ENCODE peak calls at places on chromosomes 11 and 22, in nine cellular contexts. One of them, this sample, is unnamed.
A peak's percentile ranks its signal among the peaks of the same experiment; 100 is the strongest.

GRCh38 chr11:134445601-134446325 is 33.7 kb upstream of the B3GAT1 start:
- DNase-seq in left ventricle myocardium inferior: no peak
- DNase-seq in heart left ventricle: no peak
- DNase-seq in IMR-90: no peak
- DNase-seq in right atrium auricular region: no peak
- DNase-seq in HCT116: no peak
- DNase-seq in colonic mucosa: no peak
- DNase-seq in tibial nerve: no peak
- DNase-seq in fibroblast of lung: no peak
- DNase-seq in this sample: no peak

GRCh38 chr11:90220391-90220790 is 2.5 kb downstream of the CHORDC1 start:
- DNase-seq in left ventricle myocardium inferior: no peak
- DNase-seq in heart left ventricle: no peak
- DNase-seq in IMR-90: peak; percentile 72
- DNase-seq in right atrium auricular region: no peak
- DNase-seq in HCT116: no peak
- DNase-seq in colonic mucosa: no peak
- DNase-seq in tibial nerve: no peak
- DNase-seq in fibroblast of lung: peak; percentile 75
- DNase-seq in this sample: peak; percentile 61

GRCh38 chr11:64044730-64045386 is 9.1 kb downstream of the FLRT1 start:
- DNase-seq in left ventricle myocardium inferior: no peak
- DNase-seq in heart left ventricle: no peak
- DNase-seq in IMR-90: no peak
- DNase-seq in right atrium auricular region: no peak
- DNase-seq in HCT116: no peak
- DNase-seq in colonic mucosa: no peak
- DNase-seq in tibial nerve: no peak
- DNase-seq in fibroblast of lung: no peak
- DNase-seq in this sample: no peak

GRCh38 chr22:17095538-17095937 is 10.7 kb downstream of the IL17RA start:
- DNase-seq in left ventricle myocardium inferior: no peak
- DNase-seq in heart left ventricle: no peak
- DNase-seq in IMR-90: no peak
- DNase-seq in right atrium auricular region: no peak
- DNase-seq in HCT116: no peak
- DNase-seq in colonic mucosa: no peak
- DNase-seq in tibial nerve: no peak
- DNase-seq in fibroblast of lung: no peak
- DNase-seq in this sample: no peak

GRCh38 chr22:29871684-29872083 is 11.3 kb upstream of the MTMR3 start:
- DNase-seq in left ventricle myocardium inferior: no peak
- DNase-seq in heart left ventricle: no peak
- DNase-seq in IMR-90: no peak
- DNase-seq in right atrium auricular region: no peak
- DNase-seq in HCT116: no peak
- DNase-seq in colonic mucosa: no peak
- DNase-seq in tibial nerve: no peak
- DNase-seq in fibroblast of lung: no peak
- DNase-seq in this sample: no peak

GRCh38 chr11:76119779-76120178 is 86.5 kb downstream of the WNT11 start:
- DNase-seq in left ventricle myocardium inferior: no peak
- DNase-seq in heart left ventricle: no peak
- DNase-seq in IMR-90: no peak
- DNase-seq in right atrium auricular region: no peak
- DNase-seq in HCT116: no peak
- DNase-seq in colonic mucosa: peak; percentile 37
- DNase-seq in tibial nerve: no peak
- DNase-seq in fibroblast of lung: no peak
- DNase-seq in this sample: no peak

GRCh38 chr22:30408388-30409101 is 11.7 kb downstream of the SEC14L2 start:
- DNase-seq in left ventricle myocardium inferior: no peak
- DNase-seq in heart left ventricle: no peak
- DNase-seq in IMR-90: peak; percentile 65
- DNase-seq in right atrium auricular region: no peak
- DNase-seq in HCT116: no peak
- DNase-seq in colonic mucosa: no peak
- DNase-seq in tibial nerve: no peak
- DNase-seq in fibroblast of lung: peak; percentile 26
- DNase-seq in this sample: no peak

GRCh38 chr11:48018561-48019229 is 38.3 kb downstream of the PTPRJ start:
- DNase-seq in left ventricle myocardium inferior: no peak
- DNase-seq in heart left ventricle: no peak
- DNase-seq in IMR-90: no peak
- DNase-seq in right atrium auricular region: no peak
- DNase-seq in HCT116: no peak
- DNase-seq in colonic mucosa: no peak
- DNase-seq in tibial nerve: no peak
- DNase-seq in fibroblast of lung: no peak
- DNase-seq in this sample: no peak

GRCh38 chr22:19716041-19716828 is 1.9 kb downstream of the SEPTIN5 start:
- DNase-seq in left ventricle myocardium inferior: peak; percentile 6
- DNase-seq in heart left ventricle: no peak
- DNase-seq in IMR-90: no peak
- DNase-seq in right atrium auricular region: no peak
- DNase-seq in HCT116: no peak
- DNase-seq in colonic mucosa: no peak
- DNase-seq in tibial nerve: no peak
- DNase-seq in fibroblast of lung: no peak
- DNase-seq in this sample: no peak

GRCh38 chr22:37362618-37363017 is 64.7 kb downstream of the ELFN2 start:
- DNase-seq in left ventricle myocardium inferior: no peak
- DNase-seq in heart left ventricle: no peak
- DNase-seq in IMR-90: peak; percentile 28
- DNase-seq in right atrium auricular region: no peak
- DNase-seq in HCT116: no peak
- DNase-seq in colonic mucosa: no peak
- DNase-seq in tibial nerve: no peak
- DNase-seq in fibroblast of lung: peak; percentile 46
- DNase-seq in this sample: no peak

GRCh38 chr22:47592791-47593190 is 830.3 kb downstream of the TBC1D22A start:
- DNase-seq in left ventricle myocardium inferior: no peak
- DNase-seq in heart left ventricle: no peak
- DNase-seq in IMR-90: no peak
- DNase-seq in right atrium auricular region: no peak
- DNase-seq in HCT116: no peak
- DNase-seq in colonic mucosa: no peak
- DNase-seq in tibial nerve: no peak
- DNase-seq in fibroblast of lung: no peak
- DNase-seq in this sample: no peak

GRCh38 chr11:133934599-133935550 is 21.9 kb downstream of the IGSF9B start:
- DNase-seq in left ventricle myocardium inferior: peak; percentile 65
- DNase-seq in heart left ventricle: peak; percentile 72
- DNase-seq in IMR-90: peak; percentile 19
- DNase-seq in right atrium auricular region: peak; percentile 86
- DNase-seq in HCT116: peak; percentile 91
- DNase-seq in colonic mucosa: peak; percentile 47
- DNase-seq in tibial nerve: peak; percentile 27
- DNase-seq in fibroblast of lung: no peak
- DNase-seq in this sample: peak; percentile 26

GRCh38 chr11:6481924-6482275 is 599 bp downstream of the TIMM10B start:
- DNase-seq in left ventricle myocardium inferior: no peak
- DNase-seq in heart left ventricle: no peak
- DNase-seq in IMR-90: no peak
- DNase-seq in right atrium auricular region: no peak
- DNase-seq in HCT116: no peak
- DNase-seq in colonic mucosa: no peak
- DNase-seq in tibial nerve: no peak
- DNase-seq in fibroblast of lung: no peak
- DNase-seq in this sample: no peak

GRCh38 chr11:57500926-57501325 is 14.6 kb downstream of the SLC43A1 start:
- DNase-seq in left ventricle myocardium inferior: no peak
- DNase-seq in heart left ventricle: no peak
- DNase-seq in IMR-90: no peak
- DNase-seq in right atrium auricular region: no peak
- DNase-seq in HCT116: no peak
- DNase-seq in colonic mucosa: no peak
- DNase-seq in tibial nerve: no peak
- DNase-seq in fibroblast of lung: no peak
- DNase-seq in this sample: no peak
- H3K27ac ChIP-seq in left ventricle myocardium inferior: peak overlapping the region; percentile 92
- H3K27ac ChIP-seq in heart left ventricle: peak overlapping the region; percentile 76
- H3K27ac ChIP-seq in IMR-90: no peak overlapping the region
- H3K27ac ChIP-seq in right atrium auricular region: peak overlapping the region; percentile 83
- H3K27ac ChIP-seq in HCT116: no peak overlapping the region
- H3K27ac ChIP-seq in colonic mucosa: no peak overlapping the region
- H3K27ac ChIP-seq in tibial nerve: peak overlapping the region; percentile 66
- H3K27ac ChIP-seq in fibroblast of lung: no peak overlapping the region
- H3K27ac ChIP-seq in this sample: no peak overlapping the region

GRCh38 chr11:1487091-1487850 is 692 bp upstream of the MOB2 start:
- DNase-seq in left ventricle myocardium inferior: peak; percentile 11
- DNase-seq in heart left ventricle: no peak
- DNase-seq in IMR-90: no peak
- DNase-seq in right atrium auricular region: no peak
- DNase-seq in HCT116: no peak
- DNase-seq in colonic mucosa: no peak
- DNase-seq in tibial nerve: no peak
- DNase-seq in fibroblast of lung: no peak
- DNase-seq in this sample: no peak
- H3K4me1 ChIP-seq in left ventricle myocardium inferior: peaks cover 81% of the 10 kb centered on the region
- H3K4me1 ChIP-seq in heart left ventricle: peaks cover 48% of the 10 kb centered on the region
- H3K4me1 ChIP-seq in IMR-90: peaks cover 2% of the 10 kb centered on the region
- H3K4me1 ChIP-seq in right atrium auricular region: no peaks in the 10 kb centered on the region
- H3K4me1 ChIP-seq in HCT116: peaks cover 13% of the 10 kb centered on the region
- H3K4me1 ChIP-seq in colonic mucosa: peaks cover 21% of the 10 kb centered on the region
- H3K4me1 ChIP-seq in tibial nerve: peaks cover 64% of the 10 kb centered on the region
- H3K4me1 ChIP-seq in fibroblast of lung: no peaks in the 10 kb centered on the region
- H3K4me1 ChIP-seq in this sample: no peaks in the 10 kb centered on the region

GRCh38 chr11:11553595-11553994 is 68.2 kb downstream of the GALNT18 start:
- DNase-seq in left ventricle myocardium inferior: peak; percentile 36
- DNase-seq in heart left ventricle: peak; percentile 47
- DNase-seq in IMR-90: no peak
- DNase-seq in right atrium auricular region: no peak
- DNase-seq in HCT116: no peak
- DNase-seq in colonic mucosa: no peak
- DNase-seq in tibial nerve: no peak
- DNase-seq in fibroblast of lung: no peak
- DNase-seq in this sample: no peak

GRCh38 chr11:11558826-11559225 is 63.0 kb downstream of the GALNT18 start:
- DNase-seq in left ventricle myocardium inferior: no peak
- DNase-seq in heart left ventricle: no peak
- DNase-seq in IMR-90: no peak
- DNase-seq in right atrium auricular region: no peak
- DNase-seq in HCT116: no peak
- DNase-seq in colonic mucosa: no peak
- DNase-seq in tibial nerve: no peak
- DNase-seq in fibroblast of lung: no peak
- DNase-seq in this sample: peak; percentile 10

GRCh38 chr11:11563193-11563592 is 58.6 kb downstream of the GALNT18 start:
- DNase-seq in left ventricle myocardium inferior: no peak
- DNase-seq in heart left ventricle: no peak
- DNase-seq in IMR-90: no peak
- DNase-seq in right atrium auricular region: no peak
- DNase-seq in HCT116: no peak
- DNase-seq in colonic mucosa: no peak
- DNase-seq in tibial nerve: no peak
- DNase-seq in fibroblast of lung: no peak
- DNase-seq in this sample: no peak

GRCh38 chr11:11555228-11555627 is 66.6 kb downstream of the GALNT18 start:
- DNase-seq in left ventricle myocardium inferior: peak; percentile 65
- DNase-seq in heart left ventricle: peak; percentile 66
- DNase-seq in IMR-90: no peak
- DNase-seq in right atrium auricular region: no peak
- DNase-seq in HCT116: no peak
- DNase-seq in colonic mucosa: no peak
- DNase-seq in tibial nerve: no peak
- DNase-seq in fibroblast of lung: no peak
- DNase-seq in this sample: no peak

DNA sequence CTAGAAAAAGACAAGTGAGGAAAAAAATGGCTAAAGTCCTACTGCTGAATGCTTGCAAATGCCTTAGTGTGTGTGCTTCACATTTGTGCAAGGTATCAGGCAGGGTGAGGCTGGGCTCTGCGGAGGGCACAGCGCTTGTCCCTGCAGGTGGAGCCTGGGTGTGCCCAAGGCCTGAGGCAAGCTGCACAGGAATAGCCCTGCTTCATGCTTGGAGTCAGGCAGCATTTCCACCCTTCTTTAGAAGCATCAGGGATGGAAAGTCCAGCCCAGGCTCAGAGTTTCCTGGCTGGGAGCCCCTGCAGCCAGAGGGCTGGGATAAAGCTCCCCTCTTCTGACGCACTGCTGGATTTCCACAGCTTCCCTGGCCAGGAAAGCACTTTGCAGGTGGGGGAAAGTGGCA is 63.5 kb downstream of the GALNT18 start:
- DNase-seq in left ventricle myocardium inferior: no peak
- DNase-seq in heart left ventricle: peak; percentile 55
- DNase-seq in IMR-90: no peak
- DNase-seq in right atrium auricular region: no peak
- DNase-seq in HCT116: no peak
- DNase-seq in colonic mucosa: no peak
- DNase-seq in tibial nerve: no peak
- DNase-seq in fibroblast of lung: no peak
- DNase-seq in this sample: peak; percentile 50
- TF ChIP-seq CTCF in left ventricle myocardium inferior: peak; percentile 12
- TF ChIP-seq CTCF in heart left ventricle: peak; percentile 20
- TF ChIP-seq CTCF in IMR-90: no peak
- TF ChIP-seq CTCF in right atrium auricular region: no peak
- TF ChIP-seq CTCF in HCT116: no peak
- TF ChIP-seq CTCF in colonic mucosa: no peak
- TF ChIP-seq CTCF in tibial nerve: no peak
- TF ChIP-seq CTCF in fibroblast of lung: no peak
- TF ChIP-seq CTCF in this sample: peak; percentile 46

GRCh38 chr11:65314501-65315203 is at the start of gene CDC42EP2:
- DNase-seq in left ventricle myocardium inferior: peak; percentile 91
- DNase-seq in heart left ventricle: peak; percentile 90
- DNase-seq in IMR-90: peak; percentile 80
- DNase-seq in right atrium auricular region: peak; percentile 92
- DNase-seq in HCT116: peak; percentile 44
- DNase-seq in colonic mucosa: peak; percentile 92
- DNase-seq in tibial nerve: peak; percentile 81
- DNase-seq in fibroblast of lung: peak; percentile 85
- DNase-seq in this sample: peak; percentile 69
- H3K27ac ChIP-seq in left ventricle myocardium inferior: peak within 1 kb of the TSS; percentile 98
- H3K27ac ChIP-seq in heart left ventricle: peak within 1 kb of the TSS; percentile 99
- H3K27ac ChIP-seq in IMR-90: peak within 1 kb of the TSS; percentile 91
- H3K27ac ChIP-seq in right atrium auricular region: peak within 1 kb of the TSS; percentile 93
- H3K27ac ChIP-seq in HCT116: peak within 1 kb of the TSS; percentile 83
- H3K27ac ChIP-seq in colonic mucosa: peak within 1 kb of the TSS; percentile 89
- H3K27ac ChIP-seq in tibial nerve: peak within 1 kb of the TSS; percentile 81
- H3K27ac ChIP-seq in fibroblast of lung: peak within 1 kb of the TSS; percentile 99
- H3K27ac ChIP-seq in this sample: peak within 1 kb of the TSS; percentile 30

GRCh38 chr22:50206599-50206998 is 5.8 kb downstream of the SELENOO start:
- DNase-seq in left ventricle myocardium inferior: peak; percentile 81
- DNase-seq in heart left ventricle: peak; percentile 73
- DNase-seq in IMR-90: peak; percentile 26
- DNase-seq in right atrium auricular region: peak; percentile 87
- DNase-seq in HCT116: no peak
- DNase-seq in colonic mucosa: no peak
- DNase-seq in tibial nerve: no peak
- DNase-seq in fibroblast of lung: peak; percentile 49
- DNase-seq in this sample: no peak
- H3K4me1 ChIP-seq in left ventricle myocardium inferior: peaks cover 68% of the 10 kb centered on the region
- H3K4me1 ChIP-seq in heart left ventricle: peaks cover 27% of the 10 kb centered on the region
- H3K4me1 ChIP-seq in IMR-90: peaks cover 4% of the 10 kb centered on the region
- H3K4me1 ChIP-seq in right atrium auricular region: no peaks in the 10 kb centered on the region
- H3K4me1 ChIP-seq in HCT116: peaks cover 4% of the 10 kb centered on the region
- H3K4me1 ChIP-seq in colonic mucosa: peaks cover 7% of the 10 kb centered on the region
- H3K4me1 ChIP-seq in tibial nerve: peaks cover 10% of the 10 kb centered on the region
- H3K4me1 ChIP-seq in fibroblast of lung: peaks cover 2% of the 10 kb centered on the region
- H3K4me1 ChIP-seq in this sample: peaks cover 5% of the 10 kb centered on the region